ENCODE peak calls at places on chromosome 21, in four cellular contexts. F is K562, Q is GM12878, R is HepG2. T is an unnamed sample.

GRCh38 chr21:34129039-34129891 is 55.9 kb downstream of the MRPS6 start:
- DNase-seq in F (peak; percentile 31), R (no peak), Q (no peak), T (peak; percentile 77)

GRCh38 chr21:15250384-15250783 is 185.6 kb upstream of the NRIP1 start:
- DNase-seq in Q (no peak), R (no peak), F (no peak), T (no peak)

GRCh38 chr21:37273440-37273839 is 6.3 kb upstream of the VPS26C start:
- DNase-seq in F (peak; percentile 30), Q (no peak), R (no peak), T (peak; percentile 50)

GRCh38 chr21:15058718-15059316 is 6.0 kb downstream of the NRIP1 start:
- DNase-seq in Q (no peak), R (no peak), F (peak; percentile 66), T (peak; percentile 32)

GRCh38 chr21:35508389-35508888 is 459.3 kb upstream of the RUNX1 start:
- DNase-seq in Q (no peak), F (peak; percentile 84), R (peak; percentile 72), T (peak; percentile 85)

GRCh38 chr21:42193131-42193671 is 25.7 kb upstream of the ABCG1 start:
- DNase-seq in R (no peak), F (no peak), Q (no peak), T (no peak)

GRCh38 chr21:33362044-33362555 is 37.3 kb downstream of the IFNAR1 start:
- DNase-seq in F (peak; percentile 59), R (no peak), Q (no peak), T (peak; percentile 92)

GRCh38 chr21:42799516-42799915 is 79.8 kb downstream of the WDR4 start:
- DNase-seq in R (no peak), F (no peak), Q (peak; percentile 26), T (no peak)

GRCh38 chr21:33229776-33230517 is at the start of gene IFNAR2:
- DNase-seq in R (peak; percentile 40), Q (no peak), F (peak; percentile 85), T (peak; percentile 90)

GRCh38 chr21:40512590-40512989 is 334.4 kb downstream of the DSCAM start:
- DNase-seq in R (no peak), Q (no peak), F (peak; percentile 48), T (peak; percentile 48)
- H3K4me3 ChIP-seq in R (no peak overlapping the region), Q (no peak overlapping the region), F (no peak overlapping the region), T (no peak overlapping the region)

DNA sequence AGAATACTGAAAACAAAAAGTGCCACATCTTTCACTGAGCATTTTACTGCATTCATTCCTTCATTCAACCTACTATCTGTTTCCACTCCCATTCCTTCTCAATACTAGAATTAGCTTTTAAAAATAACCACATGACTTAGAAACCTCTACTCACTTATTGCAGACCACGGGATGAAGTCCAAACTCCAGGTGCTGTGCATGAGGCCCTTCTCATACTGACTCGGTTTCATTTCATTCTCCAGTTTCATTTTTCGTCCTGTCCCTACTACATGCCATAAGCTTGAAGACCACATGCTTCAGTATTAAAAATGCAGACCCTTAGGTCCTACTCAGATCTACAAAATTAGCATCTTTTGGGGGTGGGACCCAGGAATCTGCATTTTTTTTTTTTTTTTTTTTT is 2.3 kb upstream of the BACH1 start:
- DNase-seq in Q (no peak), R (no peak), F (no peak), T (no peak)
- TF ChIP-seq CREB1 in Q (no peak), R (no peak), F (no peak), T (no peak)

DNA sequence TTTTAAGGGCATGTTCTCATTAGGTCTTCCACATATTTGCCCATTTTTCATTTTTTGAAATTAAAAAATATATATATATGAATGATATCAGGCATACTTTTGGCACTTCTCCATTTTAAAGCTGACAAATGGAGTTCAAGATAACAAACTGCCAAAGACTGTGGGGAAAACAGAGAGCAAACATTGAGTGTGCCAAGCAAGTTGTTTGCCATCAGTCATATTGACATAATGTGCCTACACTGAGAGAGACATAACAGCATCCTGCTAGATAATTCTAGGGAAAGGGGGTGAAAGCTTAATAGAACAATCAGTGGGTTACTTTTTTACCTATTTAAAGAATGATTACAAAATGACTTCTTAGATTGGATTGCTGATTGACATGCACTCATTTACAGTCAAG is 529.4 kb upstream of the CXADR start:
- DNase-seq in R (no peak), F (no peak), Q (no peak), T (no peak)
- TF ChIP-seq REST in R (no peak), F (no peak), Q (no peak), T (no peak)

GRCh38 chr21:45108808-45109800 is 34.7 kb downstream of the ADARB1 start:
- DNase-seq in R (no peak), Q (no peak), F (no peak), T (no peak)
- H3K4me3 ChIP-seq in R (no peak overlapping the region), Q (peak overlapping the region; percentile 54), F (no peak overlapping the region), T (no peak overlapping the region)

T was measured in GM23338.